ENCODE peak calls at places on chromosomes 16 and 17, in five cellular contexts. H is psoas muscle, F is bronchial epithelial cell, M is MM.1S, V is breast epithelium. T is an unnamed sample.

GRCh38 chr16:55078699-55079415 is 148.2 kb downstream of the IRX5 start:
- DNase-seq in M (no peak), F (no peak), H (no peak), V (no peak), T (no peak)

GRCh38 chr17:65785109-65785508 is 223.7 kb upstream of the AXIN2 start:
- DNase-seq in H (no peak), V (no peak), M (no peak), F (peak; percentile 94), T (no peak)

GRCh38 chr17:33908363-33909064 is 346.6 kb upstream of the CCL2 start:
- DNase-seq in V (no peak), H (no peak), F (no peak), M (no peak), T (no peak)

GRCh38 chr16:85641776-85642176 is 28.7 kb downstream of the GSE1 start:
- DNase-seq in H (peak; percentile 77), V (peak; percentile 70), M (no peak), F (peak; percentile 32), T (no peak)

GRCh38 chr16:1331712-1332617 is 1.5 kb upstream of the BAIAP3 start:
- DNase-seq in H (peak; percentile 56), V (peak; percentile 83), F (no peak), M (peak; percentile 93), T (peak; percentile 59)

GRCh38 chr16:70267516-70267915 is 15.8 kb upstream of the EXOSC6 start:
- DNase-seq in H (no peak), F (peak; percentile 57), V (no peak), M (no peak), T (no peak)

GRCh38 chr17:80761421-80761871 is 216.8 kb downstream of the RPTOR start:
- DNase-seq in H (no peak), F (peak; percentile 82), M (no peak), V (no peak), T (no peak)

GRCh38 chr16:81448154-81449131 is 3.8 kb downstream of the CMIP start:
- DNase-seq in V (no peak), H (peak; percentile 1), M (no peak), F (peak; percentile 38), T (no peak)

GRCh38 chr17:80945736-80946135 is 45.9 kb upstream of the CHMP6 start:
- DNase-seq in M (no peak), H (no peak), V (no peak), F (no peak), T (peak; percentile 4)

GRCh38 chr16:13696017-13696416 is 223.9 kb upstream of the ERCC4 start:
- DNase-seq in M (no peak), H (no peak), V (no peak), F (no peak), T (no peak)

GRCh38 chr17:28216528-28216927 is 102.5 kb upstream of the TMEM97 start:
- DNase-seq in H (no peak), F (peak; percentile 80), V (no peak), M (no peak), T (no peak)

GRCh38 chr16:2520784-2521577 is 810 bp downstream of the AMDHD2 start:
- DNase-seq in H (peak; percentile 37), V (no peak), F (peak; percentile 30), M (peak; percentile 78), T (peak; percentile 72)

GRCh38 chr17:10614536-10615155 is 42.5 kb downstream of the MYH3 start:
- DNase-seq in H (peak; percentile 32), F (peak; percentile 34), M (peak; percentile 33), V (no peak), T (no peak)

GRCh38 chr16:72657791-72658190 is 390.1 kb downstream of the ZFHX3 start:
- DNase-seq in H (no peak), M (peak; percentile 66), V (no peak), F (no peak), T (peak; percentile 54)

GRCh38 chr16:50448522-50448921 is 79.7 kb upstream of the BRD7 start:
- DNase-seq in M (no peak), H (no peak), F (no peak), V (no peak), T (no peak)
- TF ChIP-seq CTCF in M (no peak), H (no peak), F (peak; percentile 7), V (no peak), T (no peak)

GRCh38 chr17:61947367-61948078 is 19.7 kb upstream of the INTS2 start:
- DNase-seq in M (no peak), F (no peak), H (no peak), V (no peak), T (no peak)
- H3K4me3 ChIP-seq in M (no peak overlapping the region), F (no peak overlapping the region), H (no peak overlapping the region), V (no peak overlapping the region), T (no peak overlapping the region)

GRCh38 chr17:19269641-19270040 is 32.5 kb downstream of the EPN2 start:
- DNase-seq in V (no peak), H (no peak), M (no peak), F (no peak), T (no peak)

GRCh38 chr17:19268611-19269010 is 31.4 kb downstream of the EPN2 start:
- DNase-seq in H (no peak), F (no peak), V (no peak), M (no peak), T (no peak)

GRCh38 chr17:19270951-19271611 is 33.9 kb downstream of the EPN2 start:
- DNase-seq in F (no peak), M (no peak), H (no peak), V (no peak), T (peak; percentile 61)

GRCh38 chr17:19270347-19270950 is 33.3 kb downstream of the EPN2 start:
- DNase-seq in M (peak; percentile 43), V (no peak), H (no peak), F (no peak), T (no peak)

GRCh38 chr17:19269102-19269501 is 31.9 kb downstream of the EPN2 start:
- DNase-seq in V (no peak), M (no peak), F (no peak), H (no peak), T (no peak)
- H3K27me3 ChIP-seq in V (no peaks in the 10 kb centered on the region), M (no peaks in the 10 kb centered on the region), F (no peaks in the 10 kb centered on the region), H (no peaks in the 10 kb centered on the region), T (no peaks in the 10 kb centered on the region)

GRCh38 chr17:40666366-40666765 is 1.4 kb upstream of the KRT222 start:
- DNase-seq in H (no peak), M (no peak), F (no peak), V (no peak), T (no peak)
- TF ChIP-seq CTCF in H (no peak), M (no peak), F (no peak), V (no peak), T (no peak)

GRCh38 chr17:75854111-75854748 is 905 bp downstream of the WBP2 start:
- DNase-seq in H (no peak), F (peak; percentile 69), M (no peak), V (peak; percentile 58), T (no peak)

GRCh38 chr17:75850928-75851692 is 4.0 kb downstream of the WBP2 start:
- DNase-seq in M (no peak), V (peak; percentile 51), H (peak; percentile 67), F (no peak), T (no peak)

GRCh38 chr17:75855310-75856061 is at the start of gene WBP2:
- DNase-seq in F (peak; percentile 100), V (peak; percentile 100), M (peak; percentile 100), H (peak; percentile 98), T (peak; percentile 96)

GRCh38 chr17:75854881-75855309 is 240 bp downstream of the WBP2 start:
- DNase-seq in H (peak; percentile 73), V (peak; percentile 41), F (no peak), M (no peak), T (no peak)

GRCh38 chr17:75853410-75853809 is 1.7 kb downstream of the WBP2 start:
- DNase-seq in M (no peak), F (peak; percentile 22), V (peak; percentile 55), H (no peak), T (no peak)
- H3K4me3 ChIP-seq in M (no peak overlapping the region), F (no peak overlapping the region), V (no peak overlapping the region), H (peak overlapping the region; percentile 86), T (no peak overlapping the region)

DNA sequence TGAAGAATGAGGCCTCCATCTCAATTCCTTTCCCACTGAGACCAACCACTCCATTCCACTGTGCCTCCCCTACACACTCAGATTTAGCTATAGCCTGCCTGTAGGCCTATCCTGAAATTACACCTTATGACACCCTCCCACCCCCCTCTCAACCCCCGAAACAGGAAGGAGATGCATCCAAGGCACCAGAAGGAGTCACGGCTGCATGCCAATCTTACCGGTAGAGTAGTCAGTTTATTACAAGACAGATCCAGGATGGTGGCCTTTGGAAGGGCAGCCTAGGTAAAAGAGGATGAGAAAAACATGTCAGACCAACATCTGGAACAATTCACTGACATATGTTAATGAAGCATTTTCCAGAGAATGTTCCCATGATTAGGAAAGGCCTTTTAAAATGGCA is 2.6 kb downstream of the LRRC59 start:
- DNase-seq in H (no peak), V (no peak), F (no peak), M (no peak), T (no peak)
- H3K27me3 ChIP-seq in H (no peaks in the 10 kb centered on the region), V (no peaks in the 10 kb centered on the region), F (no peaks in the 10 kb centered on the region), M (no peaks in the 10 kb centered on the region), T (no peaks in the 10 kb centered on the region)

GRCh38 chr17:37490022-37490587 is 414 bp downstream of the DUSP14 start:
- DNase-seq in H (peak; percentile 68), F (peak; percentile 26), V (peak; percentile 70), M (peak; percentile 61), T (peak; percentile 79)

GRCh38 chr17:37490638-37491614 is 1.2 kb downstream of the DUSP14 start:
- DNase-seq in F (peak; percentile 83), M (peak; percentile 17), H (peak; percentile 48), V (peak; percentile 75), T (no peak)

GRCh38 chr17:37488009-37488604 is 1.6 kb upstream of the DUSP14 start:
- DNase-seq in V (no peak), M (peak; percentile 31), H (no peak), F (peak; percentile 95), T (no peak)

GRCh38 chr17:37488607-37489196 is 989 bp upstream of the DUSP14 start:
- DNase-seq in V (peak; percentile 91), M (peak; percentile 76), H (peak; percentile 84), F (peak; percentile 98), T (no peak)

GRCh38 chr17:37489197-37490001 is at the start of gene DUSP14:
- DNase-seq in V (peak; percentile 65), M (peak; percentile 90), H (peak; percentile 87), F (peak; percentile 49), T (peak; percentile 92)
- TF ChIP-seq CTCF in V (no peak), M (no peak), H (no peak), F (peak; percentile 6), T (peak; percentile 17)

DNA sequence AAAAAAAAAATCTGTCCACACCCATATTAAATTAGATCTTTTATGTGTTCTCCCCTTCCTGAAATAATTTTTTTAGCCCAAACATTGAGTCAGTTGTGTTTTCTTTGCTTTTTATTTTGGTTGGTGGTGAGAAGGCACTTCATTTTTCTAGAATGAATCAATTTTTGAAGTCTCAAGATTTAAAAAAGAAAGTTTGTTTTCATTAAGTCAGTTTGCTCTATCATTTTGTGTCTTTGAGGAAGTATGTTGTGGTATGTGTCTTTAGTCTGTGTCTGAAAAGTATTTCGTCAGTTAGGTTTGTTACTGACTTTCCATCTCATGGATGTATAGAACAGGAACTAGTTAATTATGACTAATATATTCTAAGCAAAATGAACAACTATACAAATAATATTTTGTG is 3.8 kb downstream of the IGF2BP1 start:
- DNase-seq in H (no peak), F (no peak), V (no peak), M (no peak), T (no peak)
- H3K4me3 ChIP-seq in H (no peak overlapping the region), F (no peak overlapping the region), V (no peak overlapping the region), M (no peak overlapping the region), T (no peak overlapping the region)